ENCODE peak calls at places on chromosomes 6 and 20, in nine cellular contexts. W is trophoblast cell, E is cardiac muscle cell, O is HCT116, Q is aorta, M is prostate gland, S is substantia nigra, H is psoas muscle, V is tibial artery. R is an unnamed sample.

GRCh38 chr6:37204014-37204751 is 34.2 kb downstream of the PIM1 start:
- DNase-seq in W (no peak), E (no peak), O (no peak), Q (no peak), M (no peak), S (no peak), H (no peak), V (no peak), R (no peak)

GRCh38 chr6:73451166-73452106 is 661 bp downstream of the CGAS start:
- DNase-seq in W (no peak), E (peak), O (no peak), Q (peak), M (peak), S (peak), H (peak), V (peak), R (peak)

GRCh38 chr6:118394106-118394505 is 154.0 kb upstream of the PLN start:
- DNase-seq in W (no peak), E (no peak), O (no peak), Q (no peak), M (no peak), S (no peak), H (no peak), V (no peak), R (no peak)

GRCh38 chr6:25623874-25624273 is 28.1 kb upstream of the SCGN start:
- DNase-seq in W (no peak), E (peak), O (no peak), Q (no peak), M (no peak), S (no peak), H (no peak), V (no peak), R (no peak)

GRCh38 chr6:107108201-107108890 is 7.0 kb downstream of the BEND3 start:
- DNase-seq in W (peak), E (no peak), O (no peak), Q (no peak), M (no peak), S (no peak), H (no peak), V (peak), R (no peak)

GRCh38 chr6:121523628-121524027 is 88.2 kb downstream of the GJA1 start:
- DNase-seq in W (no peak), E (no peak), O (no peak), Q (no peak), M (no peak), S (no peak), H (no peak), V (no peak), R (no peak)

GRCh38 chr20:50848341-50848808 is 53.5 kb downstream of the BCAS4 start:
- DNase-seq in W (no peak), E (no peak), O (no peak), Q (no peak), M (peak), S (peak), H (no peak), V (peak), R (no peak)

GRCh38 chr6:26276841-26277648 is 88.0 kb upstream of the BTN3A2 start:
- DNase-seq in W (no peak), E (no peak), O (no peak), Q (no peak), M (no peak), S (no peak), H (no peak), V (no peak), R (no peak)

GRCh38 chr20:58407966-58408557 is 19.0 kb downstream of the VAPB start:
- DNase-seq in W (no peak), E (no peak), O (no peak), Q (no peak), M (no peak), S (no peak), H (no peak), V (no peak), R (peak)

GRCh38 chr6:84033523-84034451 is at the start of gene MRAP2:
- DNase-seq in W (no peak), E (peak), O (no peak), Q (peak), M (peak), S (no peak), H (peak), V (peak), R (no peak)

GRCh38 chr20:43187476-43188233 is 2.1 kb downstream of the PTPRT start:
- DNase-seq in W (peak), E (peak), O (peak), Q (peak), M (peak), S (peak), H (peak), V (peak), R (no peak)

GRCh38 chr6:73514746-73515110 is 6.1 kb downstream of the EEF1A1 start:
- DNase-seq in W (no peak), E (no peak), O (no peak), Q (no peak), M (no peak), S (no peak), H (no peak), V (no peak), R (no peak)

GRCh38 chr20:63129376-63129965 is 86.5 kb downstream of the YTHDF1 start:
- DNase-seq in W (no peak), E (no peak), O (no peak), Q (peak), M (no peak), S (no peak), H (no peak), V (peak), R (no peak)

GRCh38 chr6:138272543-138273305 is 54.4 kb upstream of the PBOV1 start:
- DNase-seq in W (no peak), E (no peak), O (no peak), Q (no peak), M (no peak), S (no peak), H (no peak), V (no peak), R (no peak)

GRCh38 chr20:35174458-35175216 is 2.8 kb downstream of the PROCR start:
- DNase-seq in W (peak), E (no peak), O (no peak), Q (peak), M (no peak), S (no peak), H (peak), V (no peak), R (no peak)

GRCh38 chr6:22343864-22344263 is 47.0 kb upstream of the PRL start:
- DNase-seq in W (no peak), E (no peak), O (no peak), Q (no peak), M (no peak), S (no peak), H (no peak), V (no peak), R (no peak)

GRCh38 chr6:152897807-152898399 is 84.9 kb downstream of the FBXO5 start:
- DNase-seq in W (peak), E (peak), O (peak), Q (peak), M (peak), S (peak), H (peak), V (peak), R (peak)

GRCh38 chr6:127103482-127103881 is 15.0 kb upstream of the RSPO3 start:
- DNase-seq in W (no peak), E (no peak), O (no peak), Q (no peak), M (no peak), S (no peak), H (no peak), V (no peak), R (no peak)

GRCh38 chr20:52992632-52993031 is 20.5 kb downstream of the TSHZ2 start:
- DNase-seq in W (no peak), E (no peak), O (no peak), Q (no peak), M (no peak), S (no peak), H (no peak), V (no peak), R (no peak)

GRCh38 chr6:159062564-159062945 is 17.8 kb upstream of the TAGAP start:
- DNase-seq in W (no peak), E (no peak), O (no peak), Q (no peak), M (no peak), S (no peak), H (no peak), V (no peak), R (peak)
- H3K27ac ChIP-seq in W (no peak), E (no peak), O (no peak), Q (no peak), M (no peak), S (no peak), H (no peak), V (no peak), R (peak)

GRCh38 chr20:44432618-44433577 is 42.8 kb upstream of the TTPAL start:
- DNase-seq in W (no peak), E (no peak), O (no peak), Q (peak), M (no peak), S (no peak), H (no peak), V (no peak), R (no peak)

GRCh38 chr20:44431118-44431501 is 44.6 kb upstream of the TTPAL start:
- DNase-seq in W (no peak), E (no peak), O (no peak), Q (peak), M (no peak), S (no peak), H (no peak), V (no peak), R (no peak)

GRCh38 chr20:44435630-44436335 is 39.9 kb upstream of the TTPAL start:
- DNase-seq in W (no peak), E (no peak), O (no peak), Q (peak), M (no peak), S (no peak), H (no peak), V (no peak), R (no peak)

GRCh38 chr20:44431502-44432234 is 44.0 kb upstream of the TTPAL start:
- DNase-seq in W (no peak), E (no peak), O (no peak), Q (peak), M (no peak), S (no peak), H (no peak), V (no peak), R (no peak)

DNA sequence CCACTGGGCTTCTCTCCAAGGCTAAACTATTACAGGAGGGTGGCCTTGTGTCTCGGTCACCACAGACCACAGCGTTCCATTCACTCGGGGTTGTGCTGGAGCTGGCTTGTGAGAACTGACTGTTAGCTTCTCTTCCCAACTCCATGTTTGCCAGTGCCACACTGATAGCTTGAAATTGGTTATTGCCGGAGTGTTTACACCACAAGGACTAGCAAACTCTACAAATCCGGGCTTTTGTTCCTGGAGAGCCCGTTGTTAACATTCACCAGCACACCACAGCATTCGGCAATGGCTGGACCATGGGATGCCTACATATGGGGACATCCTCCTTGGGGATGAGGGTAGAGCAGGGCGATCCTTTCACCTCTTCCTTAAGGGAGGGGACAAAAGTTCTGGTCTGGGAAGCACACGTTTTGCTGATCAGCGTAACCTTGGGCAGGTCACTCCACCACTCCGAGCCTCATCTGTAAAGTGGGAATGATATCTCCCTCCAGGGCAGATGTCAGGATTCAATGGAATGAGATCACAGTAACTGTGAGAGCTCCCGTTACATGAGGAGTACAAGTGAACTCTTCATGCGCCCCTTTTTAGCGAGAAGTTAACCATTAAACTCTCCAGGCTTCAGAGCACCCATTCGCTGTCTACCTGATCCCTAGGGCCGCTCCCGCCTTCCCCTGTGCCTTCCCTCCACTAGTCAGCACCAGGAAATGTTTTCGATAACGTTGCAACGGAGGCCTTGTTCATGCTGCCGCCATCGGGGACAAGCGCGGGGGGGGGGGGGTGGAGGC is 41.7 kb upstream of the TTPAL start:
- DNase-seq in W (no peak), E (no peak), O (no peak), Q (peak), M (no peak), S (no peak), H (no peak), V (no peak), R (no peak)
- H3K27ac ChIP-seq in W (no peak), E (no peak), O (no peak), Q (no peak), M (no peak), S (no peak), H (no peak), V (no peak), R (no peak)

DNA sequence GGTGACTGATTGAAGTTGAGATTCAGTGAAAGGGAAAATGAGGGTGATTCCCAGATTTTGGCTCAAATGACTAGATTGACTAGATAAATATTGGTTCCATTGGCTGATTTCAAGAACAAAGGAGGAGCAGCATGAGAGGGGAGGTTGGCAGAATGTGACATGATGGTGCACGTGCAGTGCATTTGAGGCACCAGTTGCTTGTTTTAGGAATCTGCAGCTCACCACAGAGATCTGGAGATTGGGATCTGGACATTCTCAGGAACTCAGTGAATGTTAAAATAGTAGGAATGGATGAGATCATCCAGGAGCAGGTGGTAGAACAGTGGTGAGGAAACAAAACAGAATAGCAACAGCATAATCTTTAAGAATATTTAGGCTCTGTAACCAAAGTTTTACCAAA is 496.3 kb downstream of the DHX35 start:
- DNase-seq in W (no peak), E (no peak), O (no peak), Q (no peak), M (no peak), S (no peak), H (no peak), V (no peak), R (no peak)
- H3K27ac ChIP-seq in W (no peak), E (no peak), O (no peak), Q (no peak), M (no peak), S (no peak), H (no peak), V (no peak), R (no peak)

GRCh38 chr6:42419490-42420280 is 32.0 kb downstream of the TRERF1 start:
- DNase-seq in W (no peak), E (no peak), O (no peak), Q (no peak), M (no peak), S (no peak), H (no peak), V (no peak), R (no peak)

GRCh38 chr6:42417641-42418112 is 34.0 kb downstream of the TRERF1 start:
- DNase-seq in W (no peak), E (no peak), O (no peak), Q (no peak), M (no peak), S (no peak), H (no peak), V (no peak), R (peak)

GRCh38 chr6:42420741-42421140 is 31.0 kb downstream of the TRERF1 start:
- DNase-seq in W (no peak), E (no peak), O (no peak), Q (no peak), M (no peak), S (no peak), H (no peak), V (no peak), R (no peak)

GRCh38 chr6:42423244-42423643 is 28.5 kb downstream of the TRERF1 start:
- DNase-seq in W (no peak), E (no peak), O (no peak), Q (no peak), M (no peak), S (no peak), H (no peak), V (no peak), R (no peak)

DNA sequence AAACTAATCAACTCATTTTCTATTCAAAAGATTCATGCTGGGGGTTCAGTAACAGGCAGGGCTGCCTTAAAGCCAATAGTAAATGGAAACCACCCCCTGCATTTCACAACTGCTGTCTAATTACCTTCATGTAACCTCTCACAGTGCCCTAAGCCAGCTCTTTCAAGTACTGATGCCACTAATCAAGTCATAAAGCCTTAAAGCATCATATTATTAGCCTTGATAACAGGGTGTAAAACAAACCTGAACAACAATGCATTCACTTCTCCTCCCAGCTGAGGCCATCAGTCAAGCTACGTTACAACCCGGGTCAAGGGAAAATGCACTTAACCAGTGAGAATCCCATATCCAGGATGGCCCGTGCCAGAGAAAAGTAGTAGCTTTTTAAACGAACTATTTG is 33.0 kb downstream of the TRERF1 start:
- DNase-seq in W (no peak), E (no peak), O (no peak), Q (no peak), M (no peak), S (no peak), H (no peak), V (no peak), R (no peak)
- H3K27ac ChIP-seq in W (no peak), E (no peak), O (no peak), Q (no peak), M (no peak), S (no peak), H (no peak), V (no peak), R (no peak)